ENCODE peak calls at places on chromosomes 2 and 18, in nine cellular contexts. One of them, this sample, is unnamed. For H3K4me1, the result is how much of the 10 kb centered on the place peaks cover.

GRCh38 chr2:174577967-174578589 is 19.5 kb downstream of the WIPF1 start:
- DNase-seq in right atrium auricular region: no peak
- DNase-seq in heart right ventricle: no peak
- DNase-seq in heart left ventricle: no peak
- DNase-seq in CD4-positive, alpha-beta memory T cell: peak
- DNase-seq in astrocyte: peak
- DNase-seq in aorta: no peak
- DNase-seq in adipocyte: peak
- DNase-seq in PC-3: peak
- DNase-seq in this sample: peak

GRCh38 chr18:48714873-48715272 is 176.0 kb downstream of the CTIF start:
- DNase-seq in right atrium auricular region: no peak
- DNase-seq in heart right ventricle: no peak
- DNase-seq in heart left ventricle: no peak
- DNase-seq in CD4-positive, alpha-beta memory T cell: no peak
- DNase-seq in astrocyte: no peak
- DNase-seq in aorta: peak
- DNase-seq in adipocyte: no peak
- DNase-seq in PC-3: no peak
- DNase-seq in this sample: no peak

GRCh38 chr2:102181919-102182635 is 4.7 kb upstream of the IL1RL2 start:
- DNase-seq in right atrium auricular region: no peak
- DNase-seq in heart right ventricle: peak
- DNase-seq in heart left ventricle: no peak
- DNase-seq in CD4-positive, alpha-beta memory T cell: no peak
- DNase-seq in astrocyte: no peak
- DNase-seq in aorta: no peak
- DNase-seq in adipocyte: peak
- DNase-seq in PC-3: no peak
- DNase-seq in this sample: no peak

GRCh38 chr2:101698419-101699190 is 1.1 kb downstream of the MAP4K4 start:
- DNase-seq in right atrium auricular region: no peak
- DNase-seq in heart right ventricle: peak
- DNase-seq in heart left ventricle: no peak
- DNase-seq in CD4-positive, alpha-beta memory T cell: peak
- DNase-seq in astrocyte: peak
- DNase-seq in aorta: no peak
- DNase-seq in adipocyte: peak
- DNase-seq in PC-3: peak
- DNase-seq in this sample: peak

GRCh38 chr18:79384151-79384807 is 11.5 kb upstream of the NFATC1 start:
- DNase-seq in right atrium auricular region: no peak
- DNase-seq in heart right ventricle: no peak
- DNase-seq in heart left ventricle: no peak
- DNase-seq in CD4-positive, alpha-beta memory T cell: no peak
- DNase-seq in astrocyte: no peak
- DNase-seq in aorta: no peak
- DNase-seq in adipocyte: no peak
- DNase-seq in PC-3: peak
- DNase-seq in this sample: no peak

GRCh38 chr2:46120792-46121565 is 176.2 kb upstream of the EPAS1 start:
- DNase-seq in right atrium auricular region: no peak
- DNase-seq in heart right ventricle: no peak
- DNase-seq in heart left ventricle: no peak
- DNase-seq in CD4-positive, alpha-beta memory T cell: no peak
- DNase-seq in astrocyte: no peak
- DNase-seq in aorta: no peak
- DNase-seq in adipocyte: no peak
- DNase-seq in PC-3: no peak
- DNase-seq in this sample: no peak

GRCh38 chr18:54147439-54147838 is 77.0 kb downstream of the MBD2 start:
- DNase-seq in right atrium auricular region: no peak
- DNase-seq in heart right ventricle: no peak
- DNase-seq in heart left ventricle: no peak
- DNase-seq in CD4-positive, alpha-beta memory T cell: no peak
- DNase-seq in astrocyte: no peak
- DNase-seq in aorta: no peak
- DNase-seq in adipocyte: no peak
- DNase-seq in PC-3: no peak
- DNase-seq in this sample: peak

GRCh38 chr2:129922571-129923264 is 56.7 kb upstream of the RAB6C start:
- DNase-seq in right atrium auricular region: no peak
- DNase-seq in heart right ventricle: no peak
- DNase-seq in heart left ventricle: no peak
- DNase-seq in CD4-positive, alpha-beta memory T cell: no peak
- DNase-seq in astrocyte: no peak
- DNase-seq in aorta: no peak
- DNase-seq in adipocyte: no peak
- DNase-seq in PC-3: no peak
- DNase-seq in this sample: no peak

GRCh38 chr2:196079052-196079451 is 10.4 kb upstream of the DNAH7 start:
- DNase-seq in right atrium auricular region: no peak
- DNase-seq in heart right ventricle: no peak
- DNase-seq in heart left ventricle: no peak
- DNase-seq in CD4-positive, alpha-beta memory T cell: no peak
- DNase-seq in astrocyte: no peak
- DNase-seq in aorta: no peak
- DNase-seq in adipocyte: peak
- DNase-seq in PC-3: peak
- DNase-seq in this sample: no peak

GRCh38 chr2:134679740-134680139 is 39.1 kb downstream of the TMEM163 start:
- DNase-seq in right atrium auricular region: no peak
- DNase-seq in heart right ventricle: no peak
- DNase-seq in heart left ventricle: no peak
- DNase-seq in CD4-positive, alpha-beta memory T cell: peak
- DNase-seq in astrocyte: no peak
- DNase-seq in aorta: no peak
- DNase-seq in adipocyte: no peak
- DNase-seq in PC-3: no peak
- DNase-seq in this sample: peak

GRCh38 chr2:85174943-85175342 is 41.8 kb downstream of the TCF7L1 start:
- DNase-seq in right atrium auricular region: no peak
- DNase-seq in heart right ventricle: no peak
- DNase-seq in heart left ventricle: no peak
- DNase-seq in CD4-positive, alpha-beta memory T cell: no peak
- DNase-seq in astrocyte: no peak
- DNase-seq in aorta: no peak
- DNase-seq in adipocyte: no peak
- DNase-seq in PC-3: no peak
- DNase-seq in this sample: no peak

GRCh38 chr18:51132256-51132935 is 65.1 kb downstream of the MEX3C start:
- DNase-seq in right atrium auricular region: no peak
- DNase-seq in heart right ventricle: no peak
- DNase-seq in heart left ventricle: no peak
- DNase-seq in CD4-positive, alpha-beta memory T cell: no peak
- DNase-seq in astrocyte: no peak
- DNase-seq in aorta: no peak
- DNase-seq in adipocyte: no peak
- DNase-seq in PC-3: no peak
- DNase-seq in this sample: no peak

GRCh38 chr2:26469092-26469710 is 8.7 kb downstream of the OTOF start:
- DNase-seq in right atrium auricular region: no peak
- DNase-seq in heart right ventricle: no peak
- DNase-seq in heart left ventricle: no peak
- DNase-seq in CD4-positive, alpha-beta memory T cell: peak
- DNase-seq in astrocyte: peak
- DNase-seq in aorta: peak
- DNase-seq in adipocyte: peak
- DNase-seq in PC-3: peak
- DNase-seq in this sample: peak

GRCh38 chr18:66999003-66999402 is 395.1 kb upstream of the CDH19 start:
- DNase-seq in right atrium auricular region: no peak
- DNase-seq in heart right ventricle: no peak
- DNase-seq in heart left ventricle: no peak
- DNase-seq in CD4-positive, alpha-beta memory T cell: no peak
- DNase-seq in astrocyte: no peak
- DNase-seq in aorta: no peak
- DNase-seq in adipocyte: no peak
- DNase-seq in PC-3: no peak
- DNase-seq in this sample: no peak

GRCh38 chr18:24763765-24764548 is 303.5 kb downstream of the HRH4 start:
- DNase-seq in right atrium auricular region: no peak
- DNase-seq in heart right ventricle: peak
- DNase-seq in heart left ventricle: peak
- DNase-seq in CD4-positive, alpha-beta memory T cell: no peak
- DNase-seq in astrocyte: peak
- DNase-seq in aorta: peak
- DNase-seq in adipocyte: no peak
- DNase-seq in PC-3: peak
- DNase-seq in this sample: no peak

GRCh38 chr18:53909668-53910067 is 314.8 kb downstream of the MBD2 start:
- DNase-seq in right atrium auricular region: no peak
- DNase-seq in heart right ventricle: no peak
- DNase-seq in heart left ventricle: no peak
- DNase-seq in CD4-positive, alpha-beta memory T cell: no peak
- DNase-seq in astrocyte: no peak
- DNase-seq in aorta: no peak
- DNase-seq in adipocyte: peak
- DNase-seq in PC-3: peak
- DNase-seq in this sample: peak

GRCh38 chr2:227106845-227107759 is 56.9 kb downstream of the COL4A4 start:
- DNase-seq in right atrium auricular region: no peak
- DNase-seq in heart right ventricle: no peak
- DNase-seq in heart left ventricle: no peak
- DNase-seq in CD4-positive, alpha-beta memory T cell: peak
- DNase-seq in astrocyte: peak
- DNase-seq in aorta: no peak
- DNase-seq in adipocyte: peak
- DNase-seq in PC-3: peak
- DNase-seq in this sample: peak

GRCh38 chr2:145106293-145106692 is 586.4 kb upstream of the ZEB2 start:
- DNase-seq in right atrium auricular region: no peak
- DNase-seq in heart right ventricle: no peak
- DNase-seq in heart left ventricle: no peak
- DNase-seq in CD4-positive, alpha-beta memory T cell: no peak
- DNase-seq in astrocyte: no peak
- DNase-seq in aorta: no peak
- DNase-seq in adipocyte: no peak
- DNase-seq in PC-3: peak
- DNase-seq in this sample: no peak

GRCh38 chr2:158993721-158994587 is 25.5 kb downstream of the TANC1 start:
- DNase-seq in right atrium auricular region: no peak
- DNase-seq in heart right ventricle: no peak
- DNase-seq in heart left ventricle: no peak
- DNase-seq in CD4-positive, alpha-beta memory T cell: no peak
- DNase-seq in astrocyte: peak
- DNase-seq in aorta: no peak
- DNase-seq in adipocyte: no peak
- DNase-seq in PC-3: peak
- DNase-seq in this sample: no peak

GRCh38 chr2:80073134-80073561 is 231.4 kb downstream of the LRRTM1 start:
- DNase-seq in right atrium auricular region: no peak
- DNase-seq in heart right ventricle: peak
- DNase-seq in heart left ventricle: peak
- DNase-seq in CD4-positive, alpha-beta memory T cell: peak
- DNase-seq in astrocyte: peak
- DNase-seq in aorta: no peak
- DNase-seq in adipocyte: peak
- DNase-seq in PC-3: peak
- DNase-seq in this sample: peak

GRCh38 chr2:231640229-231640628 is 47.6 kb downstream of the TEX44 start:
- DNase-seq in right atrium auricular region: no peak
- DNase-seq in heart right ventricle: peak
- DNase-seq in heart left ventricle: no peak
- DNase-seq in CD4-positive, alpha-beta memory T cell: no peak
- DNase-seq in astrocyte: no peak
- DNase-seq in aorta: no peak
- DNase-seq in adipocyte: peak
- DNase-seq in PC-3: no peak
- DNase-seq in this sample: no peak

GRCh38 chr18:52694804-52695203 is 354.8 kb downstream of the DCC start:
- DNase-seq in right atrium auricular region: no peak
- DNase-seq in heart right ventricle: no peak
- DNase-seq in heart left ventricle: no peak
- DNase-seq in CD4-positive, alpha-beta memory T cell: no peak
- DNase-seq in astrocyte: no peak
- DNase-seq in aorta: no peak
- DNase-seq in adipocyte: peak
- DNase-seq in PC-3: peak
- DNase-seq in this sample: no peak

GRCh38 chr2:28626891-28627421 is 124.7 kb upstream of the PPP1CB start:
- DNase-seq in right atrium auricular region: peak
- DNase-seq in heart right ventricle: no peak
- DNase-seq in heart left ventricle: no peak
- DNase-seq in CD4-positive, alpha-beta memory T cell: no peak
- DNase-seq in astrocyte: peak
- DNase-seq in aorta: peak
- DNase-seq in adipocyte: no peak
- DNase-seq in PC-3: no peak
- DNase-seq in this sample: no peak

GRCh38 chr18:35071819-35072247 is 30.6 kb downstream of the MAPRE2 start:
- DNase-seq in right atrium auricular region: no peak
- DNase-seq in heart right ventricle: no peak
- DNase-seq in heart left ventricle: no peak
- DNase-seq in CD4-positive, alpha-beta memory T cell: no peak
- DNase-seq in astrocyte: peak
- DNase-seq in aorta: no peak
- DNase-seq in adipocyte: no peak
- DNase-seq in PC-3: no peak
- DNase-seq in this sample: no peak
- H3K4me1 ChIP-seq in right atrium auricular region: under half
- H3K4me1 ChIP-seq in heart right ventricle: half or more
- H3K4me1 ChIP-seq in heart left ventricle: half or more
- H3K4me1 ChIP-seq in CD4-positive, alpha-beta memory T cell: under half
- H3K4me1 ChIP-seq in astrocyte: under half
- H3K4me1 ChIP-seq in aorta: under half
- H3K4me1 ChIP-seq in adipocyte: under half
- H3K4me1 ChIP-seq in PC-3: under half
- H3K4me1 ChIP-seq in this sample: under half

GRCh38 chr2:98463551-98463971 is 18.9 kb downstream of the INPP4A start:
- DNase-seq in right atrium auricular region: no peak
- DNase-seq in heart right ventricle: no peak
- DNase-seq in heart left ventricle: no peak
- DNase-seq in CD4-positive, alpha-beta memory T cell: no peak
- DNase-seq in astrocyte: no peak
- DNase-seq in aorta: no peak
- DNase-seq in adipocyte: no peak
- DNase-seq in PC-3: no peak
- DNase-seq in this sample: no peak
- H3K4me1 ChIP-seq in right atrium auricular region: under half
- H3K4me1 ChIP-seq in heart right ventricle: half or more
- H3K4me1 ChIP-seq in heart left ventricle: half or more
- H3K4me1 ChIP-seq in CD4-positive, alpha-beta memory T cell: half or more
- H3K4me1 ChIP-seq in astrocyte: under half
- H3K4me1 ChIP-seq in aorta: under half
- H3K4me1 ChIP-seq in adipocyte: under half
- H3K4me1 ChIP-seq in PC-3: under half
- H3K4me1 ChIP-seq in this sample: half or more

GRCh38 chr2:239359194-239359912 is 41.5 kb downstream of the HDAC4 start:
- DNase-seq in right atrium auricular region: peak
- DNase-seq in heart right ventricle: no peak
- DNase-seq in heart left ventricle: no peak
- DNase-seq in CD4-positive, alpha-beta memory T cell: no peak
- DNase-seq in astrocyte: no peak
- DNase-seq in aorta: no peak
- DNase-seq in adipocyte: peak
- DNase-seq in PC-3: no peak
- DNase-seq in this sample: no peak
- H3K4me1 ChIP-seq in right atrium auricular region: under half
- H3K4me1 ChIP-seq in heart right ventricle: under half
- H3K4me1 ChIP-seq in heart left ventricle: under half
- H3K4me1 ChIP-seq in CD4-positive, alpha-beta memory T cell: under half
- H3K4me1 ChIP-seq in astrocyte: under half
- H3K4me1 ChIP-seq in aorta: under half
- H3K4me1 ChIP-seq in adipocyte: under half
- H3K4me1 ChIP-seq in PC-3: under half
- H3K4me1 ChIP-seq in this sample: under half

GRCh38 chr18:76878426-76878825 is 56.1 kb downstream of the ZNF236 start:
- DNase-seq in right atrium auricular region: no peak
- DNase-seq in heart right ventricle: no peak
- DNase-seq in heart left ventricle: no peak
- DNase-seq in CD4-positive, alpha-beta memory T cell: no peak
- DNase-seq in astrocyte: no peak
- DNase-seq in aorta: no peak
- DNase-seq in adipocyte: no peak
- DNase-seq in PC-3: no peak
- DNase-seq in this sample: no peak
- H3K4me1 ChIP-seq in right atrium auricular region: under half
- H3K4me1 ChIP-seq in heart right ventricle: under half
- H3K4me1 ChIP-seq in heart left ventricle: under half
- H3K4me1 ChIP-seq in CD4-positive, alpha-beta memory T cell: under half
- H3K4me1 ChIP-seq in astrocyte: under half
- H3K4me1 ChIP-seq in aorta: under half
- H3K4me1 ChIP-seq in adipocyte: under half
- H3K4me1 ChIP-seq in PC-3: under half
- H3K4me1 ChIP-seq in this sample: under half